ENCODE peak calls at places on chromosomes 5 and 9, in ten cellular contexts. One of them, this sample, is unnamed.

GRCh38 chr5:166369326-166369725 is 1922.1 kb upstream of the WWC1 start:
- DNase-seq in aorta: no peak
- DNase-seq in stimulated activated effector memory CD8-positive, alpha-beta T cell treated with anti-CD3 and anti-CD28 coated beads, Interleukin-12 subunit alpha, Interleukin-12 subunit beta, amount 100 ng/mL, for 72 hours: no peak
- DNase-seq in heart right ventricle: no peak
- DNase-seq in HCEC 1CT: peak
- DNase-seq in epithelial cell of proximal tubule: no peak
- DNase-seq in T1000: no peak
- DNase-seq in mammary epithelial cell: no peak
- DNase-seq in AG08396: no peak
- DNase-seq in omental fat pad: no peak
- DNase-seq in this sample: no peak

GRCh38 chr5:142726188-142726731 is 40.4 kb upstream of the FGF1 start:
- DNase-seq in AG08396: peak
- DNase-seq in T1000: no peak
- DNase-seq in HCEC 1CT: peak
- DNase-seq in mammary epithelial cell: peak
- DNase-seq in heart right ventricle: no peak
- DNase-seq in stimulated activated effector memory CD8-positive, alpha-beta T cell treated with anti-CD3 and anti-CD28 coated beads, Interleukin-12 subunit alpha, Interleukin-12 subunit beta, amount 100 ng/mL, for 72 hours: no peak
- DNase-seq in omental fat pad: no peak
- DNase-seq in epithelial cell of proximal tubule: no peak
- DNase-seq in aorta: no peak
- DNase-seq in this sample: peak

GRCh38 chr5:89047591-89047990 is 164.6 kb upstream of the MEF2C start:
- DNase-seq in stimulated activated effector memory CD8-positive, alpha-beta T cell treated with anti-CD3 and anti-CD28 coated beads, Interleukin-12 subunit alpha, Interleukin-12 subunit beta, amount 100 ng/mL, for 72 hours: no peak
- DNase-seq in HCEC 1CT: peak
- DNase-seq in epithelial cell of proximal tubule: no peak
- DNase-seq in heart right ventricle: no peak
- DNase-seq in aorta: no peak
- DNase-seq in mammary epithelial cell: peak
- DNase-seq in omental fat pad: no peak
- DNase-seq in T1000: peak
- DNase-seq in AG08396: no peak
- DNase-seq in this sample: no peak

GRCh38 chr9:37994639-37995347 is 74.2 kb downstream of the SHB start:
- DNase-seq in HCEC 1CT: peak
- DNase-seq in T1000: no peak
- DNase-seq in AG08396: peak
- DNase-seq in epithelial cell of proximal tubule: no peak
- DNase-seq in stimulated activated effector memory CD8-positive, alpha-beta T cell treated with anti-CD3 and anti-CD28 coated beads, Interleukin-12 subunit alpha, Interleukin-12 subunit beta, amount 100 ng/mL, for 72 hours: peak
- DNase-seq in mammary epithelial cell: no peak
- DNase-seq in heart right ventricle: peak
- DNase-seq in omental fat pad: no peak
- DNase-seq in aorta: peak
- DNase-seq in this sample: no peak

GRCh38 chr9:107039546-107039945 is 176.6 kb downstream of the ZNF462 start:
- DNase-seq in epithelial cell of proximal tubule: peak
- DNase-seq in heart right ventricle: no peak
- DNase-seq in HCEC 1CT: peak
- DNase-seq in mammary epithelial cell: peak
- DNase-seq in aorta: no peak
- DNase-seq in stimulated activated effector memory CD8-positive, alpha-beta T cell treated with anti-CD3 and anti-CD28 coated beads, Interleukin-12 subunit alpha, Interleukin-12 subunit beta, amount 100 ng/mL, for 72 hours: no peak
- DNase-seq in omental fat pad: no peak
- DNase-seq in AG08396: no peak
- DNase-seq in T1000: no peak
- DNase-seq in this sample: peak

GRCh38 chr5:40399349-40399748 is 280.4 kb upstream of the PTGER4 start:
- DNase-seq in heart right ventricle: no peak
- DNase-seq in epithelial cell of proximal tubule: no peak
- DNase-seq in stimulated activated effector memory CD8-positive, alpha-beta T cell treated with anti-CD3 and anti-CD28 coated beads, Interleukin-12 subunit alpha, Interleukin-12 subunit beta, amount 100 ng/mL, for 72 hours: no peak
- DNase-seq in AG08396: peak
- DNase-seq in T1000: no peak
- DNase-seq in HCEC 1CT: peak
- DNase-seq in mammary epithelial cell: peak
- DNase-seq in omental fat pad: no peak
- DNase-seq in aorta: no peak
- DNase-seq in this sample: peak

GRCh38 chr9:22238809-22239684 is 207.6 kb upstream of the DMRTA1 start:
- DNase-seq in heart right ventricle: no peak
- DNase-seq in aorta: no peak
- DNase-seq in T1000: no peak
- DNase-seq in mammary epithelial cell: peak
- DNase-seq in stimulated activated effector memory CD8-positive, alpha-beta T cell treated with anti-CD3 and anti-CD28 coated beads, Interleukin-12 subunit alpha, Interleukin-12 subunit beta, amount 100 ng/mL, for 72 hours: no peak
- DNase-seq in AG08396: peak
- DNase-seq in HCEC 1CT: peak
- DNase-seq in epithelial cell of proximal tubule: no peak
- DNase-seq in omental fat pad: no peak
- DNase-seq in this sample: peak

GRCh38 chr9:123807241-123807640 is 122.7 kb downstream of the DENND1A start:
- DNase-seq in omental fat pad: no peak
- DNase-seq in mammary epithelial cell: no peak
- DNase-seq in epithelial cell of proximal tubule: no peak
- DNase-seq in aorta: no peak
- DNase-seq in T1000: no peak
- DNase-seq in heart right ventricle: no peak
- DNase-seq in HCEC 1CT: no peak
- DNase-seq in stimulated activated effector memory CD8-positive, alpha-beta T cell treated with anti-CD3 and anti-CD28 coated beads, Interleukin-12 subunit alpha, Interleukin-12 subunit beta, amount 100 ng/mL, for 72 hours: no peak
- DNase-seq in AG08396: no peak
- DNase-seq in this sample: peak

GRCh38 chr5:102975040-102975439 is 144.9 kb downstream of the GIN1 start:
- DNase-seq in stimulated activated effector memory CD8-positive, alpha-beta T cell treated with anti-CD3 and anti-CD28 coated beads, Interleukin-12 subunit alpha, Interleukin-12 subunit beta, amount 100 ng/mL, for 72 hours: no peak
- DNase-seq in HCEC 1CT: no peak
- DNase-seq in T1000: no peak
- DNase-seq in aorta: no peak
- DNase-seq in heart right ventricle: no peak
- DNase-seq in AG08396: no peak
- DNase-seq in omental fat pad: no peak
- DNase-seq in mammary epithelial cell: no peak
- DNase-seq in epithelial cell of proximal tubule: no peak
- DNase-seq in this sample: no peak

GRCh38 chr5:128613111-128613510 is 75.1 kb upstream of the FBN2 start:
- DNase-seq in mammary epithelial cell: no peak
- DNase-seq in aorta: no peak
- DNase-seq in T1000: no peak
- DNase-seq in HCEC 1CT: no peak
- DNase-seq in AG08396: no peak
- DNase-seq in epithelial cell of proximal tubule: no peak
- DNase-seq in heart right ventricle: no peak
- DNase-seq in omental fat pad: no peak
- DNase-seq in stimulated activated effector memory CD8-positive, alpha-beta T cell treated with anti-CD3 and anti-CD28 coated beads, Interleukin-12 subunit alpha, Interleukin-12 subunit beta, amount 100 ng/mL, for 72 hours: no peak
- DNase-seq in this sample: no peak

GRCh38 chr5:160477266-160477970 is 55.8 kb downstream of the PTTG1 start:
- DNase-seq in AG08396: no peak
- DNase-seq in stimulated activated effector memory CD8-positive, alpha-beta T cell treated with anti-CD3 and anti-CD28 coated beads, Interleukin-12 subunit alpha, Interleukin-12 subunit beta, amount 100 ng/mL, for 72 hours: no peak
- DNase-seq in mammary epithelial cell: no peak
- DNase-seq in omental fat pad: no peak
- DNase-seq in HCEC 1CT: no peak
- DNase-seq in T1000: no peak
- DNase-seq in epithelial cell of proximal tubule: no peak
- DNase-seq in aorta: no peak
- DNase-seq in heart right ventricle: no peak
- DNase-seq in this sample: no peak

GRCh38 chr5:74916831-74917710 is 50.9 kb upstream of the FAM169A start:
- DNase-seq in epithelial cell of proximal tubule: no peak
- DNase-seq in stimulated activated effector memory CD8-positive, alpha-beta T cell treated with anti-CD3 and anti-CD28 coated beads, Interleukin-12 subunit alpha, Interleukin-12 subunit beta, amount 100 ng/mL, for 72 hours: no peak
- DNase-seq in aorta: no peak
- DNase-seq in heart right ventricle: no peak
- DNase-seq in AG08396: peak
- DNase-seq in omental fat pad: no peak
- DNase-seq in mammary epithelial cell: peak
- DNase-seq in T1000: no peak
- DNase-seq in HCEC 1CT: peak
- DNase-seq in this sample: peak

GRCh38 chr5:137439645-137440044 is 59.5 kb downstream of the SPOCK1 start:
- DNase-seq in aorta: no peak
- DNase-seq in stimulated activated effector memory CD8-positive, alpha-beta T cell treated with anti-CD3 and anti-CD28 coated beads, Interleukin-12 subunit alpha, Interleukin-12 subunit beta, amount 100 ng/mL, for 72 hours: no peak
- DNase-seq in epithelial cell of proximal tubule: no peak
- DNase-seq in T1000: no peak
- DNase-seq in omental fat pad: no peak
- DNase-seq in mammary epithelial cell: no peak
- DNase-seq in heart right ventricle: no peak
- DNase-seq in HCEC 1CT: no peak
- DNase-seq in AG08396: no peak
- DNase-seq in this sample: no peak

GRCh38 chr5:115986358-115986757 is 24.1 kb downstream of the LVRN start:
- DNase-seq in heart right ventricle: no peak
- DNase-seq in T1000: no peak
- DNase-seq in AG08396: no peak
- DNase-seq in stimulated activated effector memory CD8-positive, alpha-beta T cell treated with anti-CD3 and anti-CD28 coated beads, Interleukin-12 subunit alpha, Interleukin-12 subunit beta, amount 100 ng/mL, for 72 hours: no peak
- DNase-seq in epithelial cell of proximal tubule: no peak
- DNase-seq in omental fat pad: no peak
- DNase-seq in mammary epithelial cell: no peak
- DNase-seq in aorta: no peak
- DNase-seq in HCEC 1CT: no peak
- DNase-seq in this sample: peak

GRCh38 chr5:123358751-123359150 is 64.5 kb downstream of the CEP120 start:
- DNase-seq in omental fat pad: no peak
- DNase-seq in T1000: no peak
- DNase-seq in mammary epithelial cell: no peak
- DNase-seq in HCEC 1CT: no peak
- DNase-seq in epithelial cell of proximal tubule: no peak
- DNase-seq in AG08396: no peak
- DNase-seq in heart right ventricle: no peak
- DNase-seq in aorta: no peak
- DNase-seq in stimulated activated effector memory CD8-positive, alpha-beta T cell treated with anti-CD3 and anti-CD28 coated beads, Interleukin-12 subunit alpha, Interleukin-12 subunit beta, amount 100 ng/mL, for 72 hours: no peak
- DNase-seq in this sample: no peak

GRCh38 chr5:179374506-179375235 is 29.4 kb upstream of the ADAMTS2 start:
- DNase-seq in omental fat pad: no peak
- DNase-seq in T1000: no peak
- DNase-seq in heart right ventricle: no peak
- DNase-seq in stimulated activated effector memory CD8-positive, alpha-beta T cell treated with anti-CD3 and anti-CD28 coated beads, Interleukin-12 subunit alpha, Interleukin-12 subunit beta, amount 100 ng/mL, for 72 hours: no peak
- DNase-seq in AG08396: no peak
- DNase-seq in epithelial cell of proximal tubule: no peak
- DNase-seq in aorta: peak
- DNase-seq in mammary epithelial cell: no peak
- DNase-seq in HCEC 1CT: no peak
- DNase-seq in this sample: no peak

GRCh38 chr5:59275537-59276276 is 617.8 kb downstream of the PDE4D start:
- DNase-seq in epithelial cell of proximal tubule: no peak
- DNase-seq in mammary epithelial cell: peak
- DNase-seq in AG08396: peak
- DNase-seq in aorta: no peak
- DNase-seq in HCEC 1CT: peak
- DNase-seq in stimulated activated effector memory CD8-positive, alpha-beta T cell treated with anti-CD3 and anti-CD28 coated beads, Interleukin-12 subunit alpha, Interleukin-12 subunit beta, amount 100 ng/mL, for 72 hours: no peak
- DNase-seq in T1000: no peak
- DNase-seq in heart right ventricle: peak
- DNase-seq in omental fat pad: no peak
- DNase-seq in this sample: peak

GRCh38 chr9:105459329-105459728 is 11.5 kb downstream of the FSD1L start:
- DNase-seq in HCEC 1CT: no peak
- DNase-seq in omental fat pad: no peak
- DNase-seq in aorta: no peak
- DNase-seq in stimulated activated effector memory CD8-positive, alpha-beta T cell treated with anti-CD3 and anti-CD28 coated beads, Interleukin-12 subunit alpha, Interleukin-12 subunit beta, amount 100 ng/mL, for 72 hours: no peak
- DNase-seq in epithelial cell of proximal tubule: no peak
- DNase-seq in mammary epithelial cell: no peak
- DNase-seq in heart right ventricle: no peak
- DNase-seq in AG08396: no peak
- DNase-seq in T1000: no peak
- DNase-seq in this sample: no peak

GRCh38 chr5:180799902-180800801 is 2.5 kb downstream of the MGAT1 start:
- DNase-seq in stimulated activated effector memory CD8-positive, alpha-beta T cell treated with anti-CD3 and anti-CD28 coated beads, Interleukin-12 subunit alpha, Interleukin-12 subunit beta, amount 100 ng/mL, for 72 hours: no peak
- DNase-seq in HCEC 1CT: peak
- DNase-seq in aorta: no peak
- DNase-seq in epithelial cell of proximal tubule: no peak
- DNase-seq in AG08396: peak
- DNase-seq in heart right ventricle: no peak
- DNase-seq in mammary epithelial cell: peak
- DNase-seq in omental fat pad: no peak
- DNase-seq in T1000: peak
- DNase-seq in this sample: peak

GRCh38 chr5:159786901-159787691 is 129.2 kb upstream of the ADRA1B start:
- DNase-seq in stimulated activated effector memory CD8-positive, alpha-beta T cell treated with anti-CD3 and anti-CD28 coated beads, Interleukin-12 subunit alpha, Interleukin-12 subunit beta, amount 100 ng/mL, for 72 hours: no peak
- DNase-seq in epithelial cell of proximal tubule: no peak
- DNase-seq in AG08396: peak
- DNase-seq in aorta: peak
- DNase-seq in T1000: no peak
- DNase-seq in omental fat pad: no peak
- DNase-seq in mammary epithelial cell: no peak
- DNase-seq in HCEC 1CT: peak
- DNase-seq in heart right ventricle: no peak
- DNase-seq in this sample: peak

GRCh38 chr5:343461-344401 is 22.2 kb downstream of the AHRR start:
- DNase-seq in AG08396: peak
- DNase-seq in heart right ventricle: no peak
- DNase-seq in aorta: no peak
- DNase-seq in omental fat pad: no peak
- DNase-seq in T1000: no peak
- DNase-seq in HCEC 1CT: peak
- DNase-seq in epithelial cell of proximal tubule: no peak
- DNase-seq in stimulated activated effector memory CD8-positive, alpha-beta T cell treated with anti-CD3 and anti-CD28 coated beads, Interleukin-12 subunit alpha, Interleukin-12 subunit beta, amount 100 ng/mL, for 72 hours: peak
- DNase-seq in mammary epithelial cell: peak
- DNase-seq in this sample: peak

GRCh38 chr5:132456553-132457361 is 33.8 kb downstream of the IRF1 start:
- DNase-seq in omental fat pad: no peak
- DNase-seq in heart right ventricle: peak
- DNase-seq in HCEC 1CT: peak
- DNase-seq in aorta: peak
- DNase-seq in epithelial cell of proximal tubule: peak
- DNase-seq in T1000: no peak
- DNase-seq in mammary epithelial cell: no peak
- DNase-seq in AG08396: no peak
- DNase-seq in stimulated activated effector memory CD8-positive, alpha-beta T cell treated with anti-CD3 and anti-CD28 coated beads, Interleukin-12 subunit alpha, Interleukin-12 subunit beta, amount 100 ng/mL, for 72 hours: peak
- DNase-seq in this sample: peak

GRCh38 chr5:139984816-139985215 is 58.3 kb downstream of the NRG2 start:
- DNase-seq in epithelial cell of proximal tubule: no peak
- DNase-seq in HCEC 1CT: no peak
- DNase-seq in AG08396: no peak
- DNase-seq in omental fat pad: no peak
- DNase-seq in mammary epithelial cell: peak
- DNase-seq in aorta: no peak
- DNase-seq in heart right ventricle: no peak
- DNase-seq in T1000: no peak
- DNase-seq in stimulated activated effector memory CD8-positive, alpha-beta T cell treated with anti-CD3 and anti-CD28 coated beads, Interleukin-12 subunit alpha, Interleukin-12 subunit beta, amount 100 ng/mL, for 72 hours: no peak
- DNase-seq in this sample: no peak

GRCh38 chr9:31119882-31120481 is 1264.5 kb upstream of the ACO1 start:
- DNase-seq in stimulated activated effector memory CD8-positive, alpha-beta T cell treated with anti-CD3 and anti-CD28 coated beads, Interleukin-12 subunit alpha, Interleukin-12 subunit beta, amount 100 ng/mL, for 72 hours: no peak
- DNase-seq in epithelial cell of proximal tubule: no peak
- DNase-seq in aorta: no peak
- DNase-seq in HCEC 1CT: no peak
- DNase-seq in heart right ventricle: peak
- DNase-seq in mammary epithelial cell: peak
- DNase-seq in T1000: no peak
- DNase-seq in omental fat pad: no peak
- DNase-seq in AG08396: no peak
- DNase-seq in this sample: peak

GRCh38 chr5:37755581-37755980 is 84.3 kb downstream of the GDNF start:
- DNase-seq in HCEC 1CT: no peak
- DNase-seq in omental fat pad: no peak
- DNase-seq in aorta: no peak
- DNase-seq in epithelial cell of proximal tubule: no peak
- DNase-seq in mammary epithelial cell: no peak
- DNase-seq in stimulated activated effector memory CD8-positive, alpha-beta T cell treated with anti-CD3 and anti-CD28 coated beads, Interleukin-12 subunit alpha, Interleukin-12 subunit beta, amount 100 ng/mL, for 72 hours: no peak
- DNase-seq in heart right ventricle: no peak
- DNase-seq in AG08396: no peak
- DNase-seq in T1000: no peak
- DNase-seq in this sample: no peak